ENCODE peak calls at places on chromosomes 1 and 21, in four cellular contexts. L is dorsolateral prefrontal cortex, B is D721Med, D is fibroblast of lung. Z is an unnamed sample.

GRCh38 chr21:39647476-39647875 is 34.7 kb downstream of the B3GALT5 start:
- DNase-seq in L (no peak), B (no peak), D (peak; percentile 19), Z (no peak)

GRCh38 chr1:165424454-165425283 is 20.3 kb downstream of the RXRG start:
- DNase-seq in L (no peak), B (no peak), D (peak; percentile 22), Z (no peak)

GRCh38 chr1:161119379-161120061 is 1.6 kb downstream of the NIT1 start:
- DNase-seq in L (no peak), B (no peak), D (peak; percentile 75), Z (peak; percentile 52)

GRCh38 chr21:36166705-36167104 is 10.1 kb downstream of the DOP1B start:
- DNase-seq in L (no peak), B (no peak), D (no peak), Z (no peak)

GRCh38 chr1:59498640-59499039 is 201.7 kb downstream of the FGGY start:
- DNase-seq in L (no peak), B (no peak), D (peak; percentile 17), Z (no peak)

GRCh38 chr1:24363994-24364393 is 44.8 kb downstream of the GRHL3 start:
- DNase-seq in L (no peak), B (no peak), D (no peak), Z (no peak)

GRCh38 chr1:32116531-32116930 is 8.7 kb downstream of the KPNA6 start:
- DNase-seq in L (no peak), B (no peak), D (peak; percentile 13), Z (no peak)

GRCh38 chr1:156508955-156509234 is 8.3 kb upstream of the MEF2D start:
- DNase-seq in L (no peak), B (no peak), D (no peak), Z (no peak)

GRCh38 chr1:221336141-221336540 is 405.7 kb downstream of the DUSP10 start:
- DNase-seq in L (no peak), B (no peak), D (peak; percentile 56), Z (no peak)

GRCh38 chr1:48876221-48876785 is 99.6 kb upstream of the BEND5 start:
- DNase-seq in L (no peak), B (no peak), D (peak; percentile 58), Z (no peak)

GRCh38 chr1:67226688-67227087 is 60.4 kb downstream of the IL23R start:
- DNase-seq in L (no peak), B (no peak), D (no peak), Z (no peak)

GRCh38 chr1:10631121-10631810 is 156.5 kb downstream of the PEX14 start:
- DNase-seq in L (no peak), B (no peak), D (no peak), Z (no peak)

GRCh38 chr1:212186427-212187207 is 98.6 kb upstream of the PPP2R5A start:
- DNase-seq in L (no peak), B (no peak), D (no peak), Z (no peak)

GRCh38 chr1:245673920-245674414 is 519.2 kb downstream of the KIF26B start:
- DNase-seq in L (no peak), B (no peak), D (peak; percentile 17), Z (no peak)

GRCh38 chr1:74502432-74502831 is 10.0 kb downstream of the LRRC53 start:
- DNase-seq in L (no peak), B (no peak), D (peak; percentile 9), Z (no peak)

GRCh38 chr1:168507271-168507670 is 36.5 kb downstream of the XCL2 start:
- DNase-seq in L (no peak), B (no peak), D (no peak), Z (no peak)

GRCh38 chr1:176469450-176469985 is 6.5 kb downstream of the PAPPA2 start:
- DNase-seq in L (no peak), B (no peak), D (no peak), Z (no peak)

GRCh38 chr1:109634292-109634691 is 14.7 kb downstream of the AMPD2 start:
- DNase-seq in L (no peak), B (no peak), D (no peak), Z (no peak)

GRCh38 chr1:942864-943533 is 16.1 kb downstream of the NOC2L start:
- DNase-seq in L (no peak), B (no peak), D (peak; percentile 79), Z (no peak)

GRCh38 chr1:33030575-33030974 is 6.1 kb downstream of the AK2 start:
- DNase-seq in L (no peak), B (no peak), D (peak; percentile 87), Z (no peak)

GRCh38 chr1:197464039-197464438 is 196.0 kb downstream of the CRB1 start:
- DNase-seq in L (no peak), B (no peak), D (peak; percentile 97), Z (no peak)

GRCh38 chr1:64348887-64349648 is 120.9 kb upstream of the CACHD1 start:
- DNase-seq in L (no peak), B (no peak), D (no peak), Z (no peak)

GRCh38 chr1:164702664-164703063 is 143.7 kb downstream of the PBX1 start:
- DNase-seq in L (no peak), B (no peak), D (no peak), Z (no peak)

GRCh38 chr1:230148194-230148581 is 81.2 kb downstream of the GALNT2 start:
- DNase-seq in L (no peak), B (no peak), D (no peak), Z (no peak)

GRCh38 chr1:203625623-203626189 is 926 bp upstream of the ATP2B4 start:
- DNase-seq in L (no peak), B (no peak), D (peak; percentile 75), Z (peak; percentile 67)